ENCODE peak calls at places on chromosomes 7 and 10, in seven cellular contexts. Z, R, W, I, G, C and Y are unnamed samples.

GRCh38 chr10:7314068-7314646 is 96.7 kb downstream of the SFMBT2 start:
- DNase-seq in Z (no peak), R (no peak), W (no peak), I (no peak), G (peak; percentile 13), C (no peak), Y (no peak)

GRCh38 chr7:34317039-34317438 is 341.0 kb upstream of the NPSR1 start:
- DNase-seq in Z (no peak), R (no peak), W (no peak), I (no peak), G (no peak), C (no peak), Y (no peak)

GRCh38 chr10:13165177-13165576 is 3.8 kb downstream of the MCM10 start:
- DNase-seq in Z (no peak), R (no peak), W (no peak), I (no peak), G (no peak), C (no peak), Y (no peak)

GRCh38 chr10:114719311-114719710 is 61.2 kb upstream of the ABLIM1 start:
- DNase-seq in Z (no peak), R (no peak), W (peak; percentile 84), I (no peak), G (no peak), C (no peak), Y (peak; percentile 75)

GRCh38 chr10:132464256-132465192 is 67.5 kb downstream of the PWWP2B start:
- DNase-seq in Z (no peak), R (peak; percentile 94), W (no peak), I (no peak), G (no peak), C (no peak), Y (peak; percentile 98)

GRCh38 chr7:24233386-24233785 is 50.6 kb upstream of the NPY start:
- DNase-seq in Z (no peak), R (no peak), W (no peak), I (no peak), G (no peak), C (no peak), Y (no peak)

GRCh38 chr10:36542493-36542892 is 582.9 kb upstream of the ANKRD30A start:
- DNase-seq in Z (no peak), R (no peak), W (no peak), I (no peak), G (no peak), C (no peak), Y (no peak)

GRCh38 chr10:45091968-45092367 is 91.2 kb downstream of the ZNF22 start:
- DNase-seq in Z (no peak), R (no peak), W (peak; percentile 0), I (no peak), G (no peak), C (no peak), Y (peak; percentile 72)